ENCODE peak calls at places on chromosomes 7 and 10, in six cellular contexts. S, Z, J, U, K and V are unnamed samples.

GRCh38 chr7:32494946-32495297 is 367 bp upstream of the AVL9 start:
- DNase-seq in S (no peak), Z (no peak), J (no peak), U (no peak), K (no peak), V (no peak)

GRCh38 chr7:101093907-101094306 is 8.6 kb downstream of the TRIM56 start:
- DNase-seq in S (peak; percentile 70), Z (peak; percentile 69), J (peak; percentile 90), U (no peak), K (no peak), V (no peak)

GRCh38 chr7:134420509-134421125 is 38.3 kb downstream of the AKR1B1 start:
- DNase-seq in S (peak; percentile 79), Z (peak; percentile 84), J (peak; percentile 68), U (peak; percentile 43), K (peak; percentile 73), V (peak; percentile 53)

GRCh38 chr10:68154211-68154497 is 44.9 kb downstream of the MYPN start:
- DNase-seq in S (no peak), Z (peak; percentile 68), J (peak; percentile 29), U (peak; percentile 21), K (peak; percentile 56), V (peak; percentile 26)

GRCh38 chr7:71835056-71835455 is 577.1 kb downstream of the CALN1 start:
- DNase-seq in S (no peak), Z (no peak), J (no peak), U (no peak), K (no peak), V (no peak)

GRCh38 chr10:9198611-9199010 is 1144.1 kb downstream of the GATA3 start:
- DNase-seq in S (no peak), Z (peak; percentile 6), J (peak; percentile 15), U (no peak), K (no peak), V (no peak)

GRCh38 chr10:110147961-110148360 is 59.4 kb upstream of the MXI1 start:
- DNase-seq in S (peak; percentile 6), Z (no peak), J (peak; percentile 54), U (no peak), K (no peak), V (peak; percentile 63)

GRCh38 chr10:78306358-78306757 is 272.7 kb downstream of the RPS24 start:
- DNase-seq in S (no peak), Z (no peak), J (no peak), U (no peak), K (no peak), V (no peak)

GRCh38 chr10:102549549-102549948 is 45.8 kb downstream of the SUFU start:
- DNase-seq in S (no peak), Z (no peak), J (no peak), U (no peak), K (no peak), V (no peak)

GRCh38 chr10:20552382-20552781 is 344.7 kb downstream of the NEBL start:
- DNase-seq in S (no peak), Z (no peak), J (no peak), U (no peak), K (no peak), V (no peak)

GRCh38 chr7:44978511-44979366 is at the start of gene MYO1G:
- DNase-seq in S (no peak), Z (no peak), J (no peak), U (no peak), K (peak; percentile 42), V (no peak)

GRCh38 chr7:123727071-123727837 is 21.5 kb downstream of the WASL start:
- DNase-seq in S (peak; percentile 74), Z (peak; percentile 90), J (peak; percentile 83), U (no peak), K (no peak), V (no peak)

GRCh38 chr10:46232666-46233065 is 54.1 kb upstream of the ANTXRL start:
- DNase-seq in S (no peak), Z (no peak), J (no peak), U (no peak), K (peak; percentile 9), V (no peak)